ENCODE peak calls at places on chromosomes 1 and 21, in six cellular contexts. Y is epithelial cell of esophagus, X is fibroblast of pulmonary artery, A is tibial artery, B is GM13976, P is right atrium auricular region. S is an unnamed sample.

GRCh38 chr1:72724951-72725863 is 442.9 kb upstream of the NEGR1 start:
- DNase-seq in Y (no peak), X (no peak), A (peak), B (peak), P (no peak), S (no peak)

GRCh38 chr1:58699011-58699762 is 675 bp downstream of the MYSM1 start:
- DNase-seq in Y (peak), X (peak), A (no peak), B (no peak), P (no peak), S (no peak)

GRCh38 chr1:226310123-226310540 is 1.2 kb upstream of the LIN9 start:
- DNase-seq in Y (no peak), X (no peak), A (no peak), B (no peak), P (no peak), S (no peak)

GRCh38 chr1:71857862-71858261 is 424.5 kb downstream of the NEGR1 start:
- DNase-seq in Y (no peak), X (peak), A (no peak), B (no peak), P (no peak), S (no peak)

GRCh38 chr1:241485554-241485992 is 34.0 kb downstream of the FH start:
- DNase-seq in Y (peak), X (peak), A (no peak), B (peak), P (no peak), S (peak)

GRCh38 chr1:21334214-21335087 is 44.2 kb upstream of the ECE1 start:
- DNase-seq in Y (peak), X (peak), A (peak), B (peak), P (peak), S (peak)

GRCh38 chr1:69191280-69191679 is 376.4 kb upstream of the LRRC7 start:
- DNase-seq in Y (no peak), X (peak), A (no peak), B (no peak), P (no peak), S (no peak)

GRCh38 chr1:202067188-202067977 is 55.3 kb upstream of the GPR37L1 start:
- DNase-seq in Y (no peak), X (no peak), A (no peak), B (no peak), P (no peak), S (no peak)

GRCh38 chr1:6960291-6960758 is 175.1 kb downstream of the CAMTA1 start:
- DNase-seq in Y (peak), X (no peak), A (no peak), B (no peak), P (peak), S (no peak)

GRCh38 chr1:3319874-3320245 is 134.6 kb upstream of the ARHGEF16 start:
- DNase-seq in Y (peak), X (peak), A (no peak), B (peak), P (peak), S (peak)

GRCh38 chr1:45335732-45336365 is 4.1 kb upstream of the TOE1 start:
- DNase-seq in Y (peak), X (no peak), A (no peak), B (no peak), P (no peak), S (no peak)

GRCh38 chr21:34874689-34875513 is 174.2 kb downstream of the RUNX1 start:
- DNase-seq in Y (no peak), X (no peak), A (no peak), B (peak), P (no peak), S (no peak)

GRCh38 chr1:88216441-88216840 is 467.6 kb upstream of the PKN2 start:
- DNase-seq in Y (no peak), X (no peak), A (no peak), B (no peak), P (no peak), S (no peak)

GRCh38 chr1:234605983-234606730 is 3.8 kb downstream of the IRF2BP2 start:
- DNase-seq in Y (peak), X (peak), A (no peak), B (no peak), P (no peak), S (peak)

GRCh38 chr1:164155337-164155850 is 403.6 kb upstream of the PBX1 start:
- DNase-seq in Y (no peak), X (no peak), A (no peak), B (no peak), P (no peak), S (no peak)

GRCh38 chr1:172277989-172278388 is 142.5 kb upstream of the C1orf105 start:
- DNase-seq in Y (no peak), X (no peak), A (no peak), B (no peak), P (no peak), S (no peak)

GRCh38 chr1:184285401-184286087 is 101.3 kb upstream of the C1orf21 start:
- DNase-seq in Y (peak), X (no peak), A (no peak), B (no peak), P (no peak), S (no peak)

GRCh38 chr1:116820362-116820761 is 66.1 kb downstream of the CD2 start:
- DNase-seq in Y (peak), X (peak), A (no peak), B (no peak), P (peak), S (no peak)

DNA sequence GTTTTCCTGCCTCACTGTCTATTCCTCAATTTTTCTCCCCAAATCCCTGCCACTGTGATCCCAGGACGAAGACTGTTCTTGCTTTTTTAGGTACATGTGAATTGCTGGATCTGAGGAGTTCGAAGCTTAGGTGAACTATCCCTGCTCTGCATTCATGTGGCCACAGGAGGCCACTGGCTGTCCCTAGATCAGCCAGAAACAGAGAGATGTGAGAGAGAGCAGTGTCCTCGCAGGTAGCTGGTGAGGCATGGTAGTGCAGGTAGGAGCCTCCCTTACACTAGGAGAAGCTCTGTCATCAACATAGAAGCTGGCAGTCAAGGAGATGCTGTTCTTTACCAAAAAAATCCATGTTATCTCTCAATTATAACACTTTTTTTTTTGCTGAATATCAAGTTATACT is 71.5 kb downstream of the USP24 start:
- DNase-seq in Y (no peak), X (no peak), A (no peak), B (no peak), P (no peak), S (peak)
- TF ChIP-seq CTCF in Y (peak), X (no peak), A (no peak), B (no peak), P (no peak), S (peak)

GRCh38 chr1:203624341-203624712 is 2.3 kb upstream of the ATP2B4 start:
- DNase-seq in Y (no peak), X (no peak), A (no peak), B (no peak), P (no peak), S (no peak)

GRCh38 chr1:203627819-203628184 is 1.2 kb downstream of the ATP2B4 start:
- DNase-seq in Y (peak), X (no peak), A (no peak), B (no peak), P (no peak), S (peak)

GRCh38 chr1:203628185-203628996 is 1.8 kb downstream of the ATP2B4 start:
- DNase-seq in Y (peak), X (peak), A (peak), B (no peak), P (peak), S (no peak)

GRCh38 chr1:203626910-203627246 is 246 bp downstream of the ATP2B4 start:
- DNase-seq in Y (no peak), X (no peak), A (no peak), B (no peak), P (no peak), S (no peak)

GRCh38 chr1:203625623-203626189 is 926 bp upstream of the ATP2B4 start:
- DNase-seq in Y (peak), X (peak), A (no peak), B (peak), P (no peak), S (peak)
- TF ChIP-seq CTCF in Y (no peak), X (peak), A (no peak), B (peak), P (peak), S (peak)

DNA sequence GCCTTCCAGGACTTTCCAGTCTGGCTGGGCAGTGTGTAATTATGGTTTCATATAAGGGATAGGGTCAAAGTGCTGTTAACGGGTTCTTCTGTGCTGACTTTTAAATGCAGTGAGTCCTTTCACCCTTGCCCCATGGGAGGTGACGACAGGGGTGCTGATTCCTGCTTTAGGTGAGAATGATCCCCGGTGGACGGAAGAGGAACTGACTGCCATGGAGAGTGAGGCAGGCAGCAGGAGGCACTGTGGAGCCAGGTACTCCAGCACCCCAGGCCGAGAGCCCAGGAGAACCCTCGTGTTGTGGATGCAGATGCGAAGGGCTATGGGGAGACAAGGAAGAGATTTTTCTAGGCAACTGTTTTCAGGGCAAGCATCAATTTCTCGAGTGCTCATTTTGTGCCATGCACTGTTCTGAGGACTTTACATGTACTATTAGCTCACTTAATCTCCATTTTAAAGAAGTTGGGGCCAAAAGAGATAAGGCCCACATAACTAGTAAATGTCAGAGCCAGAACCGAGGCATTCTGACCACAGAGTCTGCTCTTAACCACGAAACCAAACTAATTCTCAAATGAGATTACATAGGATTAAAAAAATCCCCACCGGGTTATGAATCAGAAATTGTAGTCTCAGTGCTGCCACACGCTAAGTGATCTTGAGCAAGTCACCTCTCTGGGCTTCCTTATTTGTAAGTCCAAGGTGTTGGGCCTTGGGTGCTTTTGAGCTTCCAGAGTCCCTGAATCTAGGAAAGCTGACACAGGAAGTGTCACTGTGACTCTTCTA is 28.2 kb downstream of the STPG1 start:
- DNase-seq in Y (peak), X (peak), A (no peak), B (peak), P (peak), S (peak)
- TF ChIP-seq CTCF in Y (peak), X (peak), A (no peak), B (peak), P (peak), S (peak)

GRCh38 chr1:2132222-2133038 is 62.1 kb downstream of the FAAP20 start:
- DNase-seq in Y (peak), X (peak), A (peak), B (no peak), P (peak), S (peak)
- TF ChIP-seq CTCF in Y (peak), X (peak), A (peak), B (peak), P (peak), S (peak)

DNA sequence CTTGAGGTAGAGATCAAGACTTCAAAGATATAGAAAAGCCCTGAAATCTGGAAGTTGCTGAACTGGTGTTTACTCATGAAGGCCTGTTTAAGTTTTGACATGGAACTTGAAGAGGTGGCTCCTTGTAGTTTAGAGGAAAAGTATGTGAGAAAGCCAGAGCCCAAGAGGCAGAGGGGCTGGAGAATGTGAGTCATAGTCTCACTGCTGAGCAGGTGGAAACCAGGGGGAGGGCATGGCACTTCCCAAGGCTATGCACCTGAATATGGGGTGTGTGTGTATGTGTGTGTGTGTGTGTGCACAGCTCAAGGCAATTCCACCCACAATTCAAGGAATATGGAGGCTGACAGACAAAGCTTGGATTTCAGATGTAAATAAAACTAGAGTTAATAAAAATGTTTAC is 46.8 kb upstream of the C1orf198 start:
- DNase-seq in Y (peak), X (no peak), A (no peak), B (no peak), P (no peak), S (peak)
- TF ChIP-seq CTCF in Y (no peak), X (no peak), A (no peak), B (no peak), P (no peak), S (no peak)